ENCODE peak calls at places on chromosomes 3 and 15, in eight cellular contexts. G is effector CD4-positive, alpha-beta T cell; S is GM03348; P is H9; A is neural crest cell; E is choroid plexus epithelial cell; W is AG20443; X is T-helper 1 cell. Y is an unnamed sample.

GRCh38 chr15:58115692-58116091 is 22.5 kb upstream of the AQP9 start:
- DNase-seq in G (no peak), S (peak; percentile 27), P (no peak), A (no peak), E (peak; percentile 26), W (peak; percentile 39), X (no peak), Y (no peak)

GRCh38 chr3:190108789-190109188 is 11.9 kb downstream of the P3H2 start:
- DNase-seq in G (no peak), S (no peak), P (no peak), A (no peak), E (peak; percentile 46), W (peak; percentile 21), X (no peak), Y (no peak)

GRCh38 chr3:118573922-118574321 is 460.7 kb downstream of the IGSF11 start:
- DNase-seq in G (no peak), S (no peak), P (no peak), A (no peak), E (no peak), W (no peak), X (no peak), Y (peak; percentile 81)

GRCh38 chr3:138573138-138573537 is 20.9 kb downstream of the CEP70 start:
- DNase-seq in G (no peak), S (no peak), P (no peak), A (no peak), E (no peak), W (no peak), X (no peak), Y (no peak)

GRCh38 chr3:31102196-31102879 is 207.9 kb upstream of the GADL1 start:
- DNase-seq in G (no peak), S (no peak), P (no peak), A (no peak), E (no peak), W (no peak), X (no peak), Y (no peak)

GRCh38 chr3:172303941-172304558 is 144.2 kb downstream of the GHSR start:
- DNase-seq in G (no peak), S (no peak), P (no peak), A (no peak), E (no peak), W (no peak), X (no peak), Y (no peak)

GRCh38 chr3:8328971-8329370 is 172.7 kb upstream of the LMCD1 start:
- DNase-seq in G (no peak), S (no peak), P (no peak), A (no peak), E (no peak), W (no peak), X (no peak), Y (no peak)

GRCh38 chr15:61816856-61817255 is 243.4 kb downstream of the VPS13C start:
- DNase-seq in G (no peak), S (no peak), P (no peak), A (no peak), E (no peak), W (no peak), X (no peak), Y (no peak)

GRCh38 chr3:37603722-37604121 is 258.0 kb upstream of the CTDSPL start:
- DNase-seq in G (no peak), S (no peak), P (no peak), A (no peak), E (no peak), W (no peak), X (no peak), Y (no peak)

GRCh38 chr3:143249014-143249413 is 129.4 kb downstream of the CHST2 start:
- DNase-seq in G (no peak), S (no peak), P (no peak), A (no peak), E (no peak), W (no peak), X (no peak), Y (no peak)

GRCh38 chr3:96510334-96510733 is 304.1 kb upstream of the EPHA6 start:
- DNase-seq in G (no peak), S (no peak), P (no peak), A (no peak), E (no peak), W (no peak), X (no peak), Y (no peak)

GRCh38 chr15:74635228-74635627 is 19.6 kb downstream of the CLK3 start:
- DNase-seq in G (peak; percentile 55), S (peak; percentile 78), P (peak; percentile 73), A (peak; percentile 65), E (peak; percentile 80), W (peak; percentile 83), X (peak; percentile 68), Y (no peak)

GRCh38 chr15:77993374-77993911 is 84.1 kb downstream of the TBC1D2B start:
- DNase-seq in G (no peak), S (no peak), P (no peak), A (no peak), E (no peak), W (no peak), X (no peak), Y (no peak)

GRCh38 chr15:77830041-77830440 is 197.3 kb upstream of the LINGO1 start:
- DNase-seq in G (no peak), S (no peak), P (peak; percentile 22), A (no peak), E (peak; percentile 53), W (peak; percentile 43), X (no peak), Y (no peak)

GRCh38 chr3:172106989-172107388 is 67.6 kb downstream of the FNDC3B start:
- DNase-seq in G (peak; percentile 42), S (no peak), P (no peak), A (no peak), E (no peak), W (no peak), X (peak; percentile 47), Y (no peak)

GRCh38 chr3:194925614-194926013 is 239.9 kb downstream of the FAM43A start:
- DNase-seq in G (no peak), S (no peak), P (no peak), A (no peak), E (no peak), W (no peak), X (no peak), Y (no peak)

Y was measured in NCI-H526 treated with DMSO at 0.1 percent for 48 hours.